ENCODE peak calls at places on chromosome 18, in eight cellular contexts. Q, H, F, B, Y, K, S and E are unnamed samples. For H3K4me1, the result is how much of the 10 kb centered on the place peaks cover.

GRCh38 chr18:75033516-75033915 is 175.4 kb downstream of the PTGR3 start:
- DNase-seq in K (no peak), S (no peak), H (no peak), Y (no peak), B (no peak), Q (no peak), F (no peak), E (no peak)

GRCh38 chr18:67639872-67640271 is 123.4 kb upstream of the DSEL start:
- DNase-seq in H (no peak), B (no peak), Y (no peak), Q (no peak), F (no peak), K (no peak), S (no peak), E (no peak)

GRCh38 chr18:63236990-63237389 is 82.6 kb downstream of the BCL2 start:
- DNase-seq in F (no peak), Y (no peak), S (peak), B (no peak), Q (no peak), H (no peak), K (no peak), E (peak)

GRCh38 chr18:74146756-74147155 is 878 bp downstream of the FBXO15 start:
- DNase-seq in F (no peak), K (no peak), Q (no peak), H (no peak), S (no peak), B (no peak), Y (no peak), E (no peak)

GRCh38 chr18:2087877-2088673 is 483.2 kb downstream of the METTL4 start:
- DNase-seq in F (no peak), K (no peak), Y (peak), H (no peak), S (no peak), B (no peak), Q (no peak), E (no peak)

GRCh38 chr18:37270046-37270665 is 295.4 kb downstream of the CELF4 start:
- DNase-seq in S (no peak), F (peak), Y (peak), K (peak), B (peak), Q (no peak), H (peak), E (no peak)

GRCh38 chr18:21450503-21450902 is 150.0 kb downstream of the ESCO1 start:
- DNase-seq in B (no peak), Q (no peak), H (no peak), Y (no peak), K (no peak), S (no peak), F (no peak), E (no peak)

GRCh38 chr18:56312554-56312953 is 325.8 kb downstream of the TXNL1 start:
- DNase-seq in Q (no peak), K (no peak), F (no peak), Y (no peak), B (no peak), H (no peak), S (no peak), E (no peak)

GRCh38 chr18:49907346-49907929 is 94.1 kb upstream of the ACAA2 start:
- DNase-seq in K (no peak), H (no peak), Q (no peak), Y (no peak), S (no peak), B (no peak), F (no peak), E (no peak)

GRCh38 chr18:21391074-21391673 is 149.1 kb downstream of the GREB1L start:
- DNase-seq in B (no peak), Y (peak), S (no peak), H (peak), F (no peak), Q (no peak), K (no peak), E (no peak)

GRCh38 chr18:79523738-79524180 is 128.0 kb downstream of the NFATC1 start:
- DNase-seq in F (no peak), K (no peak), B (no peak), Y (no peak), S (peak), Q (no peak), H (no peak), E (peak)

GRCh38 chr18:79522451-79523220 is 126.9 kb downstream of the NFATC1 start:
- DNase-seq in B (no peak), S (no peak), F (no peak), H (no peak), Q (no peak), Y (no peak), K (no peak), E (peak)

GRCh38 chr18:79524181-79525078 is 128.7 kb downstream of the NFATC1 start:
- DNase-seq in F (peak), B (no peak), H (no peak), Q (no peak), Y (no peak), K (no peak), S (peak), E (no peak)

GRCh38 chr18:79521806-79522205 is 126.1 kb downstream of the NFATC1 start:
- DNase-seq in S (no peak), F (no peak), B (no peak), K (no peak), Y (no peak), H (no peak), Q (no peak), E (no peak)

DNA sequence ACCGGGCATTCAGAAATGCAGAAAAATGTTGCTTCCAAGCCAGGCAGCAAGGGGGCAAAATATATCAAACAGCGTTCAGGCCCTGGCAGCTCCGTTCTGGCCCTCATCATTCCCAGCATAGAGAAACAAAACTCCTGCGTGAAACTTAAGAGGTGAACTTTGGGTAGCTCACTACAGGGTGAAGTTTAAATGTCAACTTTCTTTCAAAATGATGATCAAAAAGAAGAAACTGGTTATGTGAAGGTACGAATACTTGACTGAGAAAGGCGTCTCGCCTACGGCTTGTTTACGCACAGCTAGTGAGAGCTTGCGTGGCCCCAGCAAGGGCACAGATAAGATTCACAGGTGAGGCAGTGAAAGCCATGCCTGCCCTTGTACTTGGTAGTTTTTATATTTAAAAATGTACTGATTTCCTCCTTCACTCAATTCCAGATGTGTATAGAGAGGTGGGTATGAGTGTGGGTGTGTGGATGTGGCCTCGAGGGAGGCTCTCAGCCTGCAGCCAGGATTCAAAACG is 127.5 kb downstream of the NFATC1 start:
- DNase-seq in H (no peak), Y (no peak), K (no peak), F (no peak), S (no peak), B (no peak), Q (no peak), E (no peak)
- TF ChIP-seq CTCF in H (no peak), Y (no peak), K (no peak), F (no peak), S (no peak), B (no peak), Q (no peak), E (no peak)

GRCh38 chr18:8756571-8756970 is 51.2 kb downstream of the MTCL1 start:
- DNase-seq in H (no peak), S (no peak), K (no peak), F (no peak), Q (no peak), Y (no peak), B (no peak), E (no peak)
- H3K4me1 ChIP-seq in H (under half), S (under half), K (under half), F (under half), Q (under half), Y (under half), B (under half), E (under half)

GRCh38 chr18:31943895-31944816 is 1.2 kb upstream of the TRAPPC8 start:
- DNase-seq in H (no peak), B (no peak), Y (no peak), Q (no peak), K (no peak), F (no peak), S (no peak), E (no peak)

GRCh38 chr18:31942999-31943894 is at the start of gene TRAPPC8:
- DNase-seq in F (peak), Y (peak), S (peak), H (peak), B (peak), Q (peak), K (peak), E (peak)

GRCh38 chr18:31946305-31947046 is 3.5 kb upstream of the TRAPPC8 start:
- DNase-seq in Q (no peak), H (no peak), F (no peak), K (no peak), Y (no peak), B (no peak), S (no peak), E (no peak)

GRCh38 chr18:31942301-31942998 is 478 bp downstream of the TRAPPC8 start:
- DNase-seq in Y (peak), Q (peak), B (peak), S (peak), K (no peak), H (no peak), F (peak), E (peak)

GRCh38 chr18:31941010-31941809 is 1.7 kb downstream of the TRAPPC8 start:
- DNase-seq in B (no peak), K (no peak), S (no peak), Y (no peak), Q (no peak), H (no peak), F (no peak), E (no peak)
- H3K4me3 ChIP-seq in B (peak), K (peak), S (peak), Y (peak), Q (peak), H (peak), F (no peak), E (no peak)

DNA sequence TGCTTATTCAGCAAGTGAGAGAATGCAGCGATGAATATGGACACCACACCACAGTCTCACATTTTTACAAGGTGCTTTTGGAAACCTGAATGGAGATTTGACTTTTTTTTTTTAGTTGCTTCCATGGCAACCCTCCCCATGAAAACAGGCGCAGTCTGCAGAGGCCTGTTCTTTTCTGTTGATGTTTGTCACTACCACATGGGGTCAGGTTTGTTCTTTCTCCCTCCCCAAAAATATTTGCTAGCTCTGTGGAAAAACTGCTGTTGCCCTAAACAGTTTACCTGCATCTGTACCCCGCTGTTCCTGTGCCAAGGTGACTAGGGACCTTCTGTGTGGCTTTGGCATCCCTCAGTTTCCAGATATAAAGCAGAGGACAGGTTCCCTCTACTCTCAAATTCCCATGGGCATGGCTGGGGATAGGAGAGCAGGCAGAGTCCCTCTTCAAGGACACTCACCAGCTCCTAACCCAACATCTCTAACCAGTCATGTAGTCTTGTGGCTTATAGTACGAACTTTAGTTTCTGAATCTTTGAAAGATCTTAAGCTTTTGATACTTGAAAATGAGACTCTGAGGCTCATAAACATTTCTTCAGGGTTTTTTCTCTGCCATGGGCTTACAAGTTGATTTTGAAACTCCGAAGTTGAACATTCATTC is 14.7 kb upstream of the MAPRE2 start:
- DNase-seq in F (no peak), Q (no peak), B (no peak), Y (no peak), K (no peak), H (no peak), S (no peak), E (no peak)
- TF ChIP-seq CTCF in F (peak), Q (peak), B (no peak), Y (no peak), K (no peak), H (peak), S (no peak), E (no peak)

GRCh38 chr18:44802508-44802907 is 121.8 kb downstream of the SETBP1 start:
- DNase-seq in B (no peak), S (no peak), H (peak), Q (no peak), K (no peak), F (no peak), Y (peak), E (no peak)

GRCh38 chr18:44799422-44800421 is 119.0 kb downstream of the SETBP1 start:
- DNase-seq in K (no peak), B (no peak), Y (no peak), F (no peak), H (no peak), S (no peak), Q (no peak), E (no peak)

GRCh38 chr18:44804033-44804432 is 123.3 kb downstream of the SETBP1 start:
- DNase-seq in Q (no peak), K (no peak), B (no peak), S (no peak), F (no peak), Y (no peak), H (no peak), E (no peak)

GRCh38 chr18:44803019-44803650 is 122.4 kb downstream of the SETBP1 start:
- DNase-seq in H (no peak), F (no peak), B (peak), Q (no peak), K (peak), S (peak), Y (no peak), E (peak)

DNA sequence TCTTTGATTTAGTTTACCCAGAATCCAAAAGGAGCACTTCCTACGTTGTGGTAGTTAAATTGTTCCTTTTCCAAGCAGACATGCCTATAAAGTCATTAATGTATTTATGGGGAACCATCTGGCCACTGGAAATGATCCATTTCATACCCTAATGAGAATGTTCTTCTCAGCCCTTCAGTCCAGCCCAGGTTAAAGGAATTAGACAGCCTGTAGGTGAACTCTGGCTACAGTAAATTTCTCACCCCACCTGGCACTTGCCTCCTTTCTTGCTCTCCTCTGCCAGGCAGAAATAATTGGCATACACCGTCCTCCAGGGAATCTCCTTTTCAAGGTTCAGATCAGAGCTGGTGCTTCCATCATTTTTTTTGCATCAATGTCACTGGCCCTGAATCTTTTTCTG is 121.1 kb downstream of the SETBP1 start:
- DNase-seq in K (no peak), S (no peak), B (no peak), Q (no peak), H (no peak), Y (no peak), F (no peak), E (no peak)
- H3K4me1 ChIP-seq in K (half or more), S (under half), B (under half), Q (under half), H (under half), Y (under half), F (under half), E (under half)

GRCh38 chr18:45521151-45521550 is 94.1 kb upstream of the SLC14A2 start:
- DNase-seq in H (no peak), K (no peak), S (no peak), Y (no peak), F (peak), B (no peak), Q (no peak), E (no peak)

GRCh38 chr18:45522371-45522770 is 92.9 kb upstream of the SLC14A2 start:
- DNase-seq in H (no peak), F (peak), B (no peak), K (no peak), Y (peak), Q (no peak), S (no peak), E (no peak)

GRCh38 chr18:45518770-45519169 is 96.5 kb upstream of the SLC14A2 start:
- DNase-seq in H (no peak), F (no peak), S (no peak), Q (no peak), K (no peak), Y (no peak), B (no peak), E (no peak)

GRCh38 chr18:45519881-45520280 is 95.4 kb upstream of the SLC14A2 start:
- DNase-seq in B (no peak), S (no peak), H (no peak), Y (no peak), Q (no peak), K (no peak), F (no peak), E (no peak)

DNA sequence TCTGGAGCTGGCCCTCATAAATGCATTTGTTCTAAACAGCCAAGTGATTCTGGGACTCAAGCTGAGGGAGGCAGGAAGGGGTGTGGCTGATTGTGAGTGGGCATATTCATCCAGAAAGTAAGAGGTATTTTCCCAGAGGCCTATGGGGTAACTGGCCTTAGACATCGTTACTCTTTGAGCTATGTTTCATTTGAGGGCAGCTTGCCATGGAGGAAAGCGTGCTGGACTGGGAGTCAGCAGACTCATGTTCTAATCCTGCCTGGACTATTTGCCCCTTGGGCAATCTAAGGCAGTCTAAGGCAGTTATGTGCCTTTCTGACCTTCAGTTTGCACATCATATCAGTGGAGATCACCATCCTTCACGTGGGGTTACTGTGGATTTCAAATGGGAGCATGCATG is 93.5 kb upstream of the SLC14A2 start:
- DNase-seq in Y (peak), H (no peak), Q (no peak), S (peak), B (no peak), K (no peak), F (peak), E (no peak)
- H3K4me3 ChIP-seq in Y (no peak), H (no peak), Q (no peak), S (no peak), B (no peak), K (no peak), F (no peak), E (no peak)